ENCODE peak calls at places on chromosomes 3 and 15, in seven cellular contexts. One of them, this sample, is unnamed. For H3K4me1, the result is how much of the 10 kb centered on the place peaks cover.

GRCh38 chr3:126967386-126967785 is 15.5 kb upstream of the PLXNA1 start:
- DNase-seq in heart left ventricle: no peak
- DNase-seq in hepatocyte: no peak
- DNase-seq in neuronal stem cell: no peak
- DNase-seq in HepG2: no peak
- DNase-seq in psoas muscle: no peak
- DNase-seq in Karpas-422: no peak
- DNase-seq in this sample: no peak

GRCh38 chr15:38555686-38556334 is 8.8 kb downstream of the RASGRP1 start:
- DNase-seq in heart left ventricle: no peak
- DNase-seq in hepatocyte: no peak
- DNase-seq in neuronal stem cell: no peak
- DNase-seq in HepG2: no peak
- DNase-seq in psoas muscle: no peak
- DNase-seq in Karpas-422: no peak
- DNase-seq in this sample: no peak

GRCh38 chr15:97728791-97729190 is 231.7 kb upstream of the ARRDC4 start:
- DNase-seq in heart left ventricle: peak
- DNase-seq in hepatocyte: no peak
- DNase-seq in neuronal stem cell: peak
- DNase-seq in HepG2: no peak
- DNase-seq in psoas muscle: no peak
- DNase-seq in Karpas-422: no peak
- DNase-seq in this sample: no peak

GRCh38 chr15:81106560-81106959 is 27.5 kb upstream of the CFAP161 start:
- DNase-seq in heart left ventricle: peak
- DNase-seq in hepatocyte: peak
- DNase-seq in neuronal stem cell: peak
- DNase-seq in HepG2: peak
- DNase-seq in psoas muscle: peak
- DNase-seq in Karpas-422: peak
- DNase-seq in this sample: peak

GRCh38 chr15:40430271-40430805 is 10.4 kb upstream of the BAHD1 start:
- DNase-seq in heart left ventricle: no peak
- DNase-seq in hepatocyte: no peak
- DNase-seq in neuronal stem cell: no peak
- DNase-seq in HepG2: no peak
- DNase-seq in psoas muscle: peak
- DNase-seq in Karpas-422: no peak
- DNase-seq in this sample: no peak

GRCh38 chr3:58581328-58582091 is 4.3 kb upstream of the FAM107A start:
- DNase-seq in heart left ventricle: no peak
- DNase-seq in hepatocyte: peak
- DNase-seq in neuronal stem cell: peak
- DNase-seq in HepG2: no peak
- DNase-seq in psoas muscle: no peak
- DNase-seq in Karpas-422: no peak
- DNase-seq in this sample: no peak

GRCh38 chr3:61903931-61904657 is 342.7 kb downstream of the PTPRG start:
- DNase-seq in heart left ventricle: peak
- DNase-seq in hepatocyte: peak
- DNase-seq in neuronal stem cell: no peak
- DNase-seq in HepG2: no peak
- DNase-seq in psoas muscle: peak
- DNase-seq in Karpas-422: no peak
- DNase-seq in this sample: no peak

GRCh38 chr3:189513281-189514151 is 117.7 kb upstream of the TP63 start:
- DNase-seq in heart left ventricle: no peak
- DNase-seq in hepatocyte: peak
- DNase-seq in neuronal stem cell: no peak
- DNase-seq in HepG2: no peak
- DNase-seq in psoas muscle: no peak
- DNase-seq in Karpas-422: no peak
- DNase-seq in this sample: no peak

GRCh38 chr15:71485094-71485693 is 325.2 kb upstream of the NR2E3 start:
- DNase-seq in heart left ventricle: no peak
- DNase-seq in hepatocyte: no peak
- DNase-seq in neuronal stem cell: no peak
- DNase-seq in HepG2: no peak
- DNase-seq in psoas muscle: no peak
- DNase-seq in Karpas-422: peak
- DNase-seq in this sample: no peak

GRCh38 chr3:122074621-122075265 is 19.6 kb downstream of the CD86 start:
- DNase-seq in heart left ventricle: peak
- DNase-seq in hepatocyte: no peak
- DNase-seq in neuronal stem cell: no peak
- DNase-seq in HepG2: no peak
- DNase-seq in psoas muscle: peak
- DNase-seq in Karpas-422: no peak
- DNase-seq in this sample: peak

GRCh38 chr15:36959746-36960145 is 140.6 kb downstream of the MEIS2 start:
- DNase-seq in heart left ventricle: no peak
- DNase-seq in hepatocyte: no peak
- DNase-seq in neuronal stem cell: no peak
- DNase-seq in HepG2: no peak
- DNase-seq in psoas muscle: no peak
- DNase-seq in Karpas-422: no peak
- DNase-seq in this sample: no peak

GRCh38 chr3:168419091-168419490 is 323.4 kb upstream of the GOLIM4 start:
- DNase-seq in heart left ventricle: no peak
- DNase-seq in hepatocyte: no peak
- DNase-seq in neuronal stem cell: no peak
- DNase-seq in HepG2: no peak
- DNase-seq in psoas muscle: no peak
- DNase-seq in Karpas-422: no peak
- DNase-seq in this sample: no peak

GRCh38 chr3:51106242-51106876 is 278.7 kb upstream of the MANF start:
- DNase-seq in heart left ventricle: no peak
- DNase-seq in hepatocyte: no peak
- DNase-seq in neuronal stem cell: no peak
- DNase-seq in HepG2: no peak
- DNase-seq in psoas muscle: no peak
- DNase-seq in Karpas-422: no peak
- DNase-seq in this sample: no peak

GRCh38 chr3:160956785-160957184 is 148.4 kb downstream of the B3GALNT1 start:
- DNase-seq in heart left ventricle: no peak
- DNase-seq in hepatocyte: no peak
- DNase-seq in neuronal stem cell: no peak
- DNase-seq in HepG2: peak
- DNase-seq in psoas muscle: no peak
- DNase-seq in Karpas-422: peak
- DNase-seq in this sample: peak

GRCh38 chr3:149657796-149658443 is at the start of gene WWTR1:
- DNase-seq in heart left ventricle: peak
- DNase-seq in hepatocyte: peak
- DNase-seq in neuronal stem cell: peak
- DNase-seq in HepG2: peak
- DNase-seq in psoas muscle: peak
- DNase-seq in Karpas-422: no peak
- DNase-seq in this sample: peak

GRCh38 chr3:49199244-49199899 is 28.0 kb downstream of the KLHDC8B start:
- DNase-seq in heart left ventricle: peak
- DNase-seq in hepatocyte: no peak
- DNase-seq in neuronal stem cell: no peak
- DNase-seq in HepG2: no peak
- DNase-seq in psoas muscle: peak
- DNase-seq in Karpas-422: no peak
- DNase-seq in this sample: no peak

GRCh38 chr3:156323466-156323865 is 203.1 kb downstream of the KCNAB1 start:
- DNase-seq in heart left ventricle: no peak
- DNase-seq in hepatocyte: peak
- DNase-seq in neuronal stem cell: no peak
- DNase-seq in HepG2: no peak
- DNase-seq in psoas muscle: no peak
- DNase-seq in Karpas-422: no peak
- DNase-seq in this sample: no peak

GRCh38 chr15:91985297-91985696 is 131.8 kb downstream of the SLCO3A1 start:
- DNase-seq in heart left ventricle: no peak
- DNase-seq in hepatocyte: no peak
- DNase-seq in neuronal stem cell: no peak
- DNase-seq in HepG2: no peak
- DNase-seq in psoas muscle: no peak
- DNase-seq in Karpas-422: no peak
- DNase-seq in this sample: no peak

GRCh38 chr3:177598110-177598833 is 401.0 kb upstream of the TBL1XR1 start:
- DNase-seq in heart left ventricle: no peak
- DNase-seq in hepatocyte: no peak
- DNase-seq in neuronal stem cell: no peak
- DNase-seq in HepG2: no peak
- DNase-seq in psoas muscle: no peak
- DNase-seq in Karpas-422: no peak
- DNase-seq in this sample: no peak

GRCh38 chr3:177596248-177596821 is 399.1 kb upstream of the TBL1XR1 start:
- DNase-seq in heart left ventricle: no peak
- DNase-seq in hepatocyte: peak
- DNase-seq in neuronal stem cell: no peak
- DNase-seq in HepG2: no peak
- DNase-seq in psoas muscle: no peak
- DNase-seq in Karpas-422: no peak
- DNase-seq in this sample: no peak

GRCh38 chr3:177595789-177596188 is 398.5 kb upstream of the TBL1XR1 start:
- DNase-seq in heart left ventricle: no peak
- DNase-seq in hepatocyte: no peak
- DNase-seq in neuronal stem cell: no peak
- DNase-seq in HepG2: no peak
- DNase-seq in psoas muscle: no peak
- DNase-seq in Karpas-422: no peak
- DNase-seq in this sample: no peak

GRCh38 chr3:177597325-177598109 is 400.2 kb upstream of the TBL1XR1 start:
- DNase-seq in heart left ventricle: peak
- DNase-seq in hepatocyte: peak
- DNase-seq in neuronal stem cell: no peak
- DNase-seq in HepG2: no peak
- DNase-seq in psoas muscle: peak
- DNase-seq in Karpas-422: no peak
- DNase-seq in this sample: peak

DNA sequence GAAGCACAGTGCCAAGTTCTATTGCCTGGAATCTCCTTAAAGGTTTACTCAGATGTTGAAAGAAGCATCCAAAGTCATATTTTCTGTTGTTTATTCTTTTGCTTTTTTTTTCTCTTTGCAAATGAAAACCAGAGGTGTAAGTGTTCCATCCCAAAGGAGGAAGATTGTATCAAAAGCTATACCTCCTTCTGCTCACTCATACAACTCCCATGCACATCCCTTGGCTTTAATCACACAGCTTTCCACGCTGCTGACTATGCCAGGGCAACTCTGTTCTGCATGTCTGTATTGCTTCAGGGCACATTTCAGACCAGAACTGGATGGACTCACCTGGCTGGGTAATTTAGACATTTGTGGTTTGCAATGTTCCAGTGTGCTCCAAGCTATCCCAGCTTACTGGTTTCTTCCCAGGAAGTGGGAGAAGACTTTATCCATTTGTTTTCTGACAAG is 399.6 kb upstream of the TBL1XR1 start:
- DNase-seq in heart left ventricle: no peak
- DNase-seq in hepatocyte: no peak
- DNase-seq in neuronal stem cell: no peak
- DNase-seq in HepG2: no peak
- DNase-seq in psoas muscle: no peak
- DNase-seq in Karpas-422: no peak
- DNase-seq in this sample: no peak
- H3K4me1 ChIP-seq in heart left ventricle: half or more
- H3K4me1 ChIP-seq in hepatocyte: under half
- H3K4me1 ChIP-seq in neuronal stem cell: under half
- H3K4me1 ChIP-seq in HepG2: under half
- H3K4me1 ChIP-seq in psoas muscle: under half
- H3K4me1 ChIP-seq in Karpas-422: under half
- H3K4me1 ChIP-seq in this sample: under half

GRCh38 chr3:171283248-171284222 is 176.7 kb downstream of the TNIK start:
- DNase-seq in heart left ventricle: no peak
- DNase-seq in hepatocyte: no peak
- DNase-seq in neuronal stem cell: no peak
- DNase-seq in HepG2: no peak
- DNase-seq in psoas muscle: no peak
- DNase-seq in Karpas-422: no peak
- DNase-seq in this sample: no peak
- H3K4me1 ChIP-seq in heart left ventricle: under half
- H3K4me1 ChIP-seq in hepatocyte: under half
- H3K4me1 ChIP-seq in neuronal stem cell: under half
- H3K4me1 ChIP-seq in HepG2: under half
- H3K4me1 ChIP-seq in psoas muscle: half or more
- H3K4me1 ChIP-seq in Karpas-422: under half
- H3K4me1 ChIP-seq in this sample: under half

GRCh38 chr3:66481071-66482001 is 19.5 kb downstream of the LRIG1 start:
- DNase-seq in heart left ventricle: no peak
- DNase-seq in hepatocyte: no peak
- DNase-seq in neuronal stem cell: no peak
- DNase-seq in HepG2: peak
- DNase-seq in psoas muscle: no peak
- DNase-seq in Karpas-422: no peak
- DNase-seq in this sample: peak

GRCh38 chr3:66484106-66484857 is 16.5 kb downstream of the LRIG1 start:
- DNase-seq in heart left ventricle: no peak
- DNase-seq in hepatocyte: no peak
- DNase-seq in neuronal stem cell: no peak
- DNase-seq in HepG2: no peak
- DNase-seq in psoas muscle: no peak
- DNase-seq in Karpas-422: no peak
- DNase-seq in this sample: no peak

GRCh38 chr3:66480666-66481065 is 20.2 kb downstream of the LRIG1 start:
- DNase-seq in heart left ventricle: no peak
- DNase-seq in hepatocyte: no peak
- DNase-seq in neuronal stem cell: no peak
- DNase-seq in HepG2: peak
- DNase-seq in psoas muscle: no peak
- DNase-seq in Karpas-422: no peak
- DNase-seq in this sample: peak

GRCh38 chr3:66483006-66483928 is 17.6 kb downstream of the LRIG1 start:
- DNase-seq in heart left ventricle: peak
- DNase-seq in hepatocyte: no peak
- DNase-seq in neuronal stem cell: no peak
- DNase-seq in HepG2: no peak
- DNase-seq in psoas muscle: peak
- DNase-seq in Karpas-422: no peak
- DNase-seq in this sample: peak

DNA sequence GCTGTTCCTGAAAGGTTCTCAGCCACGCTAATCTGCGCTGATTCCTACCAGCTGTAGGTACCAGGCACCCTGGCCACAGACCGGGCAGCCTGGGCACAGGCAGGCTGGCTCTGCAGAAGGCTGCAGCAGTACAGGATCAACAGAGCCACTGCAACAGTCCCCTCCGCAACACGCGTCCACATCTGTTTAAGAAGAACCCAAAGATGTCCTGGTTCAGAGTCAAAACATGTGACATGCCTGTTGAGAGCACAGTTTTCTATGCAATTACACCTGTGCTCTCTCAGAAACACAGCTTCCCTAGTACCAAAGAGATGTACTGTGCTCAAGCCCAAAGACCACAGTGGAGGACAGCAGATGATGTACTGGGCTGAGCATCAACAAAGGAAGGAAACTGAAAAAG is 18.8 kb downstream of the LRIG1 start:
- DNase-seq in heart left ventricle: no peak
- DNase-seq in hepatocyte: no peak
- DNase-seq in neuronal stem cell: no peak
- DNase-seq in HepG2: no peak
- DNase-seq in psoas muscle: no peak
- DNase-seq in Karpas-422: no peak
- DNase-seq in this sample: no peak
- H3K4me1 ChIP-seq in heart left ventricle: half or more
- H3K4me1 ChIP-seq in hepatocyte: half or more
- H3K4me1 ChIP-seq in neuronal stem cell: under half
- H3K4me1 ChIP-seq in HepG2: half or more
- H3K4me1 ChIP-seq in psoas muscle: half or more
- H3K4me1 ChIP-seq in Karpas-422: half or more
- H3K4me1 ChIP-seq in this sample: half or more

GRCh38 chr3:105827101-105827634 is 41.6 kb downstream of the CBLB start:
- DNase-seq in heart left ventricle: no peak
- DNase-seq in hepatocyte: no peak
- DNase-seq in neuronal stem cell: no peak
- DNase-seq in HepG2: no peak
- DNase-seq in psoas muscle: no peak
- DNase-seq in Karpas-422: peak
- DNase-seq in this sample: no peak
- H3K4me1 ChIP-seq in heart left ventricle: half or more
- H3K4me1 ChIP-seq in hepatocyte: under half
- H3K4me1 ChIP-seq in neuronal stem cell: under half
- H3K4me1 ChIP-seq in HepG2: under half
- H3K4me1 ChIP-seq in psoas muscle: half or more
- H3K4me1 ChIP-seq in Karpas-422: half or more
- H3K4me1 ChIP-seq in this sample: under half

This sample was measured in MM.1S.